ENCODE peak calls at places on chromosomes 3 and 15, in six cellular contexts. I is heart right ventricle, O is body of pancreas, N is fibroblast of lung, R is amniotic stem cell, C is hepatic stellate cell. E is an unnamed sample.

GRCh38 chr3:54960736-54961135 is 32.9 kb upstream of the LRTM1 start:
- DNase-seq in O (no peak), I (no peak), N (peak), R (no peak), C (no peak), E (no peak)

GRCh38 chr3:21174461-21174860 is 576.5 kb downstream of the ZNF385D start:
- DNase-seq in N (peak), O (no peak), C (no peak), R (no peak), I (no peak), E (no peak)

GRCh38 chr15:46607103-46607502 is 972.3 kb downstream of the SQOR start:
- DNase-seq in I (no peak), C (no peak), N (no peak), R (no peak), O (no peak), E (no peak)

GRCh38 chr15:57158589-57158988 is 217.7 kb upstream of the CGNL1 start:
- DNase-seq in C (no peak), I (no peak), R (peak), O (no peak), N (peak), E (no peak)

GRCh38 chr3:193488741-193489140 is 66.0 kb downstream of the ATP13A4 start:
- DNase-seq in N (no peak), O (no peak), C (no peak), I (no peak), R (no peak), E (no peak)

GRCh38 chr3:172226831-172227230 is 187.5 kb downstream of the FNDC3B start:
- DNase-seq in C (no peak), N (no peak), O (no peak), I (no peak), R (no peak), E (no peak)

GRCh38 chr3:37241880-37242279 is 67.5 kb upstream of the LRRFIP2 start:
- DNase-seq in I (no peak), O (no peak), R (no peak), N (no peak), C (no peak), E (no peak)

GRCh38 chr3:57661404-57661803 is 31.5 kb downstream of the DENND6A start:
- DNase-seq in I (no peak), R (no peak), O (no peak), N (no peak), C (no peak), E (no peak)

GRCh38 chr15:32861741-32862140 is 143.9 kb downstream of the GREM1 start:
- DNase-seq in O (peak), N (peak), I (no peak), R (no peak), C (peak), E (no peak)